ENCODE peak calls at places on chromosomes 11 and 22, in seven cellular contexts. L is suprapubic skin; Q is uterus; Z is fibroblast of mammary gland; K is lower lobe of right lung; P is heart left ventricle; Y is CD8-positive, alpha-beta memory T cell. G is an unnamed sample.

GRCh38 chr22:27726726-27727449 is 74.7 kb downstream of the MN1 start:
- DNase-seq in Y (no peak), Q (peak), Z (peak), L (peak), P (peak), K (peak), G (peak)

GRCh38 chr11:105838668-105839403 is 183.2 kb downstream of the MSANTD4 start:
- DNase-seq in P (no peak), L (no peak), Y (no peak), K (no peak), Q (no peak), Z (peak), G (peak)

GRCh38 chr11:94193288-94193687 is 64.6 kb downstream of the PANX1 start:
- DNase-seq in P (no peak), L (no peak), K (no peak), Z (peak), Q (no peak), Y (no peak), G (peak)

GRCh38 chr11:94694309-94695060 is 73.7 kb upstream of the AMOTL1 start:
- DNase-seq in P (peak), Y (no peak), L (no peak), K (no peak), Z (no peak), Q (no peak), G (no peak)

GRCh38 chr22:44448271-44448780 is 49.7 kb downstream of the RTL6 start:
- DNase-seq in L (no peak), P (peak), K (no peak), Q (peak), Z (peak), Y (no peak), G (peak)

GRCh38 chr22:44723801-44724200 is 21.8 kb downstream of the PRR5 start:
- DNase-seq in Q (no peak), L (no peak), Y (no peak), Z (peak), K (no peak), P (no peak), G (no peak)

GRCh38 chr11:75593337-75593915 is 31.4 kb downstream of the SERPINH1 start:
- DNase-seq in Y (no peak), K (no peak), Q (no peak), L (no peak), Z (no peak), P (no peak), G (no peak)

GRCh38 chr22:27715078-27715477 is 86.5 kb downstream of the MN1 start:
- DNase-seq in Y (no peak), Z (no peak), P (no peak), Q (no peak), L (no peak), K (no peak), G (no peak)

GRCh38 chr22:38089474-38089851 is 5.5 kb upstream of the SLC16A8 start:
- DNase-seq in Q (no peak), L (no peak), Z (no peak), P (no peak), K (no peak), Y (no peak), G (no peak)

GRCh38 chr11:12287374-12288211 is 89.8 kb upstream of the PARVA start:
- DNase-seq in Z (peak), L (peak), K (no peak), P (peak), Q (peak), Y (no peak), G (peak)

GRCh38 chr11:128964463-128964930 is 21.8 kb upstream of the TP53AIP1 start:
- DNase-seq in K (no peak), L (no peak), Y (no peak), Z (no peak), P (no peak), Q (no peak), G (no peak)

GRCh38 chr11:22082178-22082577 is 110.7 kb upstream of the ANO5 start:
- DNase-seq in K (no peak), Z (no peak), P (no peak), Q (no peak), L (no peak), Y (no peak), G (no peak)

GRCh38 chr11:68659158-68659921 is 25.0 kb upstream of the GAL start:
- DNase-seq in Q (peak), Z (peak), P (peak), Y (no peak), K (no peak), L (no peak), G (peak)

GRCh38 chr11:404551-405264 is 10.1 kb downstream of the SIGIRR start:
- DNase-seq in Z (no peak), Q (no peak), L (no peak), K (peak), P (no peak), Y (no peak), G (no peak)

GRCh38 chr11:134644489-134645456 is 232.7 kb upstream of the B3GAT1 start:
- DNase-seq in K (no peak), Z (no peak), Y (no peak), P (no peak), Q (no peak), L (no peak), G (no peak)

GRCh38 chr22:43228330-43228729 is 41.4 kb upstream of the TTLL12 start:
- DNase-seq in L (no peak), K (no peak), Q (no peak), Y (no peak), P (no peak), Z (peak), G (no peak)

GRCh38 chr22:47437636-47438035 is 675.2 kb downstream of the TBC1D22A start:
- DNase-seq in Y (no peak), Z (no peak), L (no peak), Q (no peak), K (no peak), P (no peak), G (no peak)

GRCh38 chr11:69422645-69423044 is 58.8 kb upstream of the LINC01488 start:
- DNase-seq in Z (no peak), Y (no peak), L (no peak), P (no peak), Q (no peak), K (no peak), G (no peak)

GRCh38 chr11:74680703-74681531 is 50.3 kb downstream of the CHRDL2 start:
- DNase-seq in Y (no peak), P (no peak), Q (peak), L (peak), K (no peak), Z (no peak), G (no peak)

GRCh38 chr11:132131051-132131450 is 760.6 kb downstream of the NTM start:
- DNase-seq in L (no peak), K (no peak), Y (no peak), Q (no peak), P (no peak), Z (no peak), G (no peak)

GRCh38 chr11:89487016-89487415 is 4.2 kb downstream of the NOX4 start:
- DNase-seq in Y (no peak), L (no peak), P (no peak), K (no peak), Z (peak), Q (no peak), G (peak)

GRCh38 chr11:128302425-128303186 is 284.8 kb downstream of the ETS1 start:
- DNase-seq in P (no peak), K (no peak), L (no peak), Q (no peak), Y (peak), Z (no peak), G (no peak)

GRCh38 chr11:102111011-102111786 is 952 bp downstream of the YAP1 start:
- DNase-seq in Y (no peak), P (peak), Q (peak), L (peak), K (peak), Z (peak), G (no peak)

GRCh38 chr11:73402834-73403185 is 26.6 kb downstream of the RELT start:
- DNase-seq in Q (no peak), P (no peak), K (no peak), Y (no peak), Z (no peak), L (no peak), G (no peak)

GRCh38 chr11:100403817-100404216 is 283.3 kb upstream of the ARHGAP42 start:
- DNase-seq in Y (no peak), Q (no peak), K (no peak), Z (no peak), L (no peak), P (no peak), G (peak)

GRCh38 chr11:67275606-67276409 is 9.5 kb downstream of the GRK2 start:
- DNase-seq in Q (peak), P (no peak), Z (no peak), K (no peak), L (peak), Y (peak), G (no peak)

GRCh38 chr11:125174057-125174456 is 9.5 kb downstream of the PKNOX2 start:
- DNase-seq in P (no peak), Z (no peak), L (no peak), K (no peak), Y (no peak), Q (no peak), G (no peak)

GRCh38 chr11:117273550-117274289 is 17.4 kb upstream of the BACE1-AS start:
- DNase-seq in P (no peak), Z (peak), L (no peak), K (no peak), Y (no peak), Q (no peak), G (no peak)

GRCh38 chr22:34429314-34429713 is 509.0 kb upstream of the LARGE1 start:
- DNase-seq in P (no peak), Y (no peak), Z (no peak), K (no peak), Q (no peak), L (no peak), G (no peak)

GRCh38 chr11:44626645-44627044 is 61.2 kb downstream of the CD82 start:
- DNase-seq in K (no peak), Q (peak), Z (no peak), P (no peak), Y (no peak), L (no peak), G (no peak)

GRCh38 chr11:32213223-32213622 is 122.3 kb downstream of the RCN1 start:
- DNase-seq in L (no peak), K (no peak), Z (peak), P (no peak), Q (no peak), Y (no peak), G (peak)

GRCh38 chr11:44065851-44066731 is at the start of gene ACCS:
- DNase-seq in Y (peak), P (peak), L (peak), Z (peak), K (peak), Q (peak), G (peak)

GRCh38 chr11:86523738-86524602 is 148.4 kb downstream of the ME3 start:
- DNase-seq in P (no peak), Y (no peak), K (no peak), Q (no peak), Z (peak), L (no peak), G (peak)

DNA sequence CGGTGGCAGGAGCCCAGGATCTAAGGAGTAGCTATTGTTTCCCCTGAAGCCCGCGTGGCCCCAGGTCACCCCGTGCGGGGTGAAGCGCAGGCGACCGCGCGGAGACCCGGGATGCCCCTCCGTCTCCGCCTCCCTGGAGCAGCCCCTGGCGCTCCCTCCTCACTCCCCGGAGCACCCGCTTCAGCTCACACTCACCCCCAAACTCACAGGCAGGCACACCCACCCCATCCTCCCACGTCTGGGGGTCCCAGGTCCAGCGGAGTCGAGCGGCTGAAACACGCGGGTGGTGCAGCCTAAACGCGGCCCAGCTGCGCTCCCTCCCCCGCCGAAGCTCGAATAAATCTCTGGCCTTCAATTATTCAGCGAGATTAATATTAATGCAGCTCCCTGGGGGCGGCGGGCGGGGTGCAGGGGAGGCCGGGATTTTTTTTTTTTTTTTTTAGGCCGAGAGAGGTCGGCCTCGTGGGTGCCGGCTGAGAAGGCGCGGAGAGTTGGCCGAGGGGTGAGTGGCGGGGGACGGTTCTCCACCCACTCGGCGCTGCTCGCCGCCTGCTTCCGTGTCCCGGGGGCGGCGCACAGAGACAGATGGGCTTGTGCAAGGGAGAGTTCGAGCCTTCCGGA is 465 bp upstream of the SLC1A2 start:
- DNase-seq in Y (no peak), Q (no peak), L (no peak), Z (peak), K (peak), P (no peak), G (no peak)
- H3K4me3 ChIP-seq in Y (no peak), Q (peak), L (peak), Z (peak), K (peak), P (peak), G (peak)

DNA sequence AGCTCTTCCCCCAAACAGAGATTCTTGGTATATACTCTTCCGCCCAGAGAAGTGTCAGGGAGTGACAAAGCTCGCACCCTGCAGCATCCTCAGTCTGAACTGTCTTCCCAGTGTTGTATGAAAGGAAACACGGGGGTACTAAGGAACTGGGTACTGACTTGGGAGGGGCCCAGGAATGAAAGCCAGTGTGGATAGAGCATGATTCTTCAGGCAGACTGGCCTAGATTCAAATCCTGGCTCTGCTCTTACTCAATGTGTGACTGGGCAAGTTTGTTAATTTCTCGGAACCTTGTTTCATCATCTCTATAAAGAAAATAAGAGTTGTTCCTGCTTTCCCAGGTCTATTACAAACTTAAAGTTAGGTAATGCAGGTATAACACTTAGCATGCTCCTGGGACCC is 266.0 kb upstream of the NARS2 start:
- DNase-seq in L (no peak), Y (no peak), Q (peak), P (no peak), K (no peak), Z (peak), G (no peak)
- H3K4me3 ChIP-seq in L (no peak), Y (no peak), Q (no peak), P (no peak), K (no peak), Z (no peak), G (no peak)

GRCh38 chr11:26655287-26655686 is 66.6 kb downstream of the SLC5A12 start:
- DNase-seq in K (no peak), L (no peak), P (no peak), Z (no peak), Q (no peak), Y (no peak), G (no peak)

GRCh38 chr11:26651916-26652315 is 69.9 kb downstream of the SLC5A12 start:
- DNase-seq in Y (no peak), Z (no peak), K (no peak), L (no peak), Q (no peak), P (no peak), G (no peak)

GRCh38 chr11:26649884-26650283 is 72.0 kb downstream of the SLC5A12 start:
- DNase-seq in K (no peak), P (peak), Z (peak), L (no peak), Q (peak), Y (no peak), G (peak)
- H3K4me3 ChIP-seq in K (no peak), P (no peak), Z (no peak), L (no peak), Q (no peak), Y (no peak), G (no peak)

DNA sequence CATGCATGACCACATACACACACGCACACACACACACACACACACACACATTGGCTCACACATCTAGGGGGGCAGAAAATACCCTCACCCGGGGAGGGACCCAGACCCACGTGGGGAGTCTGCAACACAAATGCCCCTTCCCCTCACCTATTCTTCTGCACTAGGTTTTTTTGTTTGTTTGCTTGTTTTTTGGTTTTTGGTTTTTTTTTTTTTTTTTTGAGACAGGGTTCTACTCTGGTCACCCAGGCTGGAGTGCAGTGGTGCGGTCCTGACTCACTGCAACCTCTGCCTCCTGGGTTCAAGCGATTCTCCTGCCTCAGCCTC is 28.4 kb downstream of the WEE1 start:
- DNase-seq in L (no peak), Q (no peak), P (no peak), Z (no peak), Y (no peak), K (no peak), G (no peak)
- H3K4me3 ChIP-seq in L (no peak), Q (no peak), P (no peak), Z (no peak), Y (peak), K (no peak), G (no peak)

GRCh38 chr22:22167791-22168189 is 76.8 kb upstream of the VPREB1 start:
- DNase-seq in L (no peak), K (no peak), Y (no peak), Q (no peak), Z (no peak), P (no peak), G (no peak)
- H3K4me3 ChIP-seq in L (no peak), K (no peak), Y (peak), Q (no peak), Z (no peak), P (no peak), G (no peak)

DNA sequence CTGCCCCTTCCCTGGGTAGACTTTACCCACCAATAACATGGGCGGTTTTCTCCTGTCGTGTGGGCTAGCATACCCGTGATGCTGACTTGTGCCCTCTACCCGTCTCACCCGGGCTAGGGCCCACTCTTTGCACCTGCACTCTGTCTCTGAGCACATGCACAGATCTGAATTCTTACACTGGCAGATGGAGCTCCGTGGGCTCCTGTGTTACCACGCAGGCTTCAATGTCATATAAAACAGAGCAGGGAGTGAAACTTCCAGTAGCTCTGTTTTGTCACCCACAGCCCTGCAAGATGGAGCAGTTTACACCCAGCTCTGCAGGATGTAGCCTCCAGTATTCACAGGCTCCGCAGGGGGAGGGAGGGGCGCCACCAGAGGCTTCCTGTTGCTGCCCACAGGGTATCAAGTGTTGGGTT is 1.7 kb downstream of the DGKZ start:
- DNase-seq in Z (no peak), L (no peak), Y (peak), P (no peak), K (no peak), Q (no peak), G (no peak)
- H3K4me3 ChIP-seq in Z (no peak), L (peak), Y (peak), P (peak), K (peak), Q (no peak), G (no peak)

GRCh38 chr11:58727415-58727797 is 4.3 kb downstream of the GLYAT start:
- DNase-seq in Z (no peak), K (no peak), Y (no peak), L (no peak), P (no peak), Q (no peak), G (no peak)
- H3K4me3 ChIP-seq in Z (no peak), K (no peak), Y (no peak), L (no peak), P (no peak), Q (no peak), G (no peak)

GRCh38 chr11:63845911-63846310 is 7.0 kb downstream of the MARK2 start:
- DNase-seq in Y (no peak), L (no peak), Q (no peak), Z (no peak), K (no peak), P (no peak), G (no peak)

GRCh38 chr11:63846897-63847296 is 8.0 kb downstream of the MARK2 start:
- DNase-seq in Q (no peak), P (no peak), L (no peak), Z (no peak), K (no peak), Y (no peak), G (no peak)

GRCh38 chr11:63849691-63850090 is 10.8 kb downstream of the MARK2 start:
- DNase-seq in Y (no peak), Z (no peak), Q (no peak), P (no peak), K (no peak), L (no peak), G (no peak)

GRCh38 chr11:63845305-63845704 is 6.4 kb downstream of the MARK2 start:
- DNase-seq in Q (no peak), K (no peak), Y (no peak), L (no peak), P (no peak), Z (peak), G (no peak)

GRCh38 chr11:63847363-63847762 is 8.5 kb downstream of the MARK2 start:
- DNase-seq in Z (no peak), P (no peak), Y (no peak), Q (no peak), L (no peak), K (no peak), G (no peak)
- H3K4me3 ChIP-seq in Z (no peak), P (no peak), Y (no peak), Q (no peak), L (no peak), K (no peak), G (no peak)

GRCh38 chr11:45858751-45859398 is 11.6 kb downstream of the CRY2 start:
- DNase-seq in Y (no peak), Z (no peak), L (no peak), K (no peak), P (no peak), Q (no peak), G (no peak)

GRCh38 chr11:45860764-45861510 is 13.7 kb downstream of the CRY2 start:
- DNase-seq in L (no peak), Q (no peak), Z (no peak), P (no peak), K (peak), Y (no peak), G (no peak)

GRCh38 chr11:45857834-45858492 is 10.7 kb downstream of the CRY2 start:
- DNase-seq in Y (no peak), P (peak), K (peak), Q (peak), Z (peak), L (peak), G (peak)

GRCh38 chr11:45859661-45860140 is 12.4 kb downstream of the CRY2 start:
- DNase-seq in K (peak), Q (peak), L (peak), Y (no peak), P (peak), Z (peak), G (no peak)

GRCh38 chr11:45860348-45860747 is 13.1 kb downstream of the CRY2 start:
- DNase-seq in L (no peak), Y (no peak), K (no peak), Q (no peak), P (no peak), Z (no peak), G (no peak)
- H3K4me3 ChIP-seq in L (no peak), Y (no peak), K (no peak), Q (no peak), P (no peak), Z (no peak), G (no peak)